ENCODE peak calls at places on chromosomes 2 and 18, in eight cellular contexts. X, N, B, F, L, U, Z and T are unnamed samples.

GRCh38 chr2:213104903-213105202 is 46.6 kb downstream of the IKZF2 start:
- DNase-seq in F (no peak), L (no peak), X (no peak), B (no peak), U (no peak), N (no peak), Z (no peak), T (no peak)

GRCh38 chr18:14976736-14977430 is 228.9 kb downstream of the ANKRD30B start:
- DNase-seq in B (no peak), F (no peak), N (no peak), L (peak; percentile 8), U (no peak), Z (no peak), X (no peak), T (no peak)

GRCh38 chr2:98394595-98395153 is 48.4 kb downstream of the CNGA3 start:
- DNase-seq in N (no peak), F (no peak), B (no peak), Z (no peak), U (no peak), L (no peak), X (no peak), T (no peak)

GRCh38 chr2:232610081-232610480 is 23.3 kb upstream of the EFHD1 start:
- DNase-seq in U (no peak), L (no peak), N (no peak), F (no peak), X (no peak), B (no peak), Z (no peak), T (no peak)

GRCh38 chr2:20578895-20579825 is 71.7 kb downstream of the HS1BP3 start:
- DNase-seq in F (peak; percentile 81), L (peak; percentile 99), N (peak; percentile 88), X (no peak), U (peak; percentile 85), Z (peak; percentile 64), B (peak; percentile 94), T (peak; percentile 92)

GRCh38 chr2:108220942-108221541 is 18.7 kb upstream of the SULT1C3 start:
- DNase-seq in F (no peak), Z (peak; percentile 39), B (no peak), N (peak; percentile 24), X (no peak), U (no peak), L (no peak), T (peak; percentile 49)

GRCh38 chr18:6428851-6429395 is 14.2 kb upstream of the L3MBTL4 start:
- DNase-seq in F (no peak), B (no peak), U (no peak), Z (no peak), L (no peak), X (no peak), N (no peak), T (no peak)

GRCh38 chr2:15181092-15181745 is 379.9 kb downstream of the NBAS start:
- DNase-seq in Z (no peak), X (no peak), L (no peak), B (no peak), U (no peak), N (no peak), F (no peak), T (no peak)

GRCh38 chr2:33491685-33492084 is 15.2 kb downstream of the RASGRP3 start:
- DNase-seq in F (no peak), L (peak; percentile 37), N (no peak), B (no peak), U (no peak), X (no peak), Z (no peak), T (no peak)

GRCh38 chr2:105376789-105377231 is 22.0 kb downstream of the FHL2 start:
- DNase-seq in F (no peak), U (no peak), B (no peak), L (peak; percentile 59), N (no peak), Z (no peak), X (no peak), T (no peak)

GRCh38 chr2:146669735-146670134 is 1175.1 kb upstream of the ACVR2A start:
- DNase-seq in B (no peak), N (no peak), Z (no peak), F (no peak), X (no peak), U (no peak), L (no peak), T (no peak)

GRCh38 chr2:230525682-230526081 is 109.7 kb downstream of the SP100 start:
- DNase-seq in N (no peak), U (no peak), B (no peak), Z (no peak), F (no peak), L (no peak), X (no peak), T (no peak)

DNA sequence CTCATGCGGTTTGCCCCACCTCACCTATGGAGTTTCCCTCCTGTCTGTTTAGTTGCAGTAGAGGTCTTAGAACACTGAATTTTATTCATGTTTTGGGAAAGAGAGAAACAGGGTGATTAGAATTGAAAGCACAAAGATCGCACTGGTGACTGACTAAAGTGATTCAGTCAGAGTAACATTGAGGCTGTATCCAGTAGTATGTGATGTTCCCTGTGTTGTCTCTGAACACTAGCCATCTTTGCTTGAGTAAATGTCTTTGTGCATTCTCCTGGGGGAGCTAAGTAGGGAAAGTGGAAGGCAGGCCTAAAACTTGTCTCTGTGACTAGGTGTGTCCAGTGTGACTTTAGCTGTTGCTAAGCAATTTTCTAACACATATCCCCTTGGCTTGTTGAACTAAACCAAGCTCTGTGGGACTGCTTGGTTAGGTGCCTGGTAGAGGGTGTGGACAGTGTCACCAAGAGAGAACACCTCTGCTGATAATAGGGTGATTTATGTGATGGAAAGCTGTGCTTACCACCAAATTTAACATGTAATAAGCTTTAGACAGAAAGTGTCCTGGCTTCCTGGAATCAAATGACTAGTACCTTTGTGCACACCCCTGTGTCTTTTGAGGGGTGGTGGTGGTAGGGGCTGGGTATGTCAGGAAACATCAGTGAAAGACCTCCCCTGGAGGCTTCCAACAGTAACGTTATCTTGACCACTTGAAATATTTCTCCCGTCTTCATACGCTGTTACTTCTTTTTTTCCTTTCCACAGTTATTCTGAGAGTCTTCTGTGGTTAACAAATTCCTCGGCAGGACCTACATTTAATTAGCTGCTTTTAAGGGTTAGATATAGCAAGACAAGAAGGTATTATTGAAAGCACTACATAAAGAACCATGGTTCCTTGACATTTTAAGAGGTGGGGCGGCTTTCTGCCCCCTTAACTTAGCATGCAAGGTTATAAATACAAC is 34.3 kb downstream of the UGP2 start:
- DNase-seq in F (no peak), B (no peak), L (peak; percentile 34), Z (no peak), X (no peak), N (no peak), U (no peak), T (no peak)
- H3K4me1 ChIP-seq in F (no peaks in the 10 kb centered on the region), B (peaks cover 17% of the 10 kb centered on the region), L (peaks cover 7% of the 10 kb centered on the region), Z (peaks cover 30% of the 10 kb centered on the region), X (peaks cover 6% of the 10 kb centered on the region), N (peaks cover 11% of the 10 kb centered on the region), U (peaks cover 1% of the 10 kb centered on the region), T (peaks cover 26% of the 10 kb centered on the region)

GRCh38 chr2:153408708-153409107 is 69.9 kb downstream of the RPRM start:
- DNase-seq in N (no peak), U (no peak), F (no peak), Z (no peak), L (no peak), B (no peak), X (no peak), T (no peak)
- H3K4me1 ChIP-seq in N (no peaks in the 10 kb centered on the region), U (no peaks in the 10 kb centered on the region), F (no peaks in the 10 kb centered on the region), Z (no peaks in the 10 kb centered on the region), L (peaks cover 2% of the 10 kb centered on the region), B (no peaks in the 10 kb centered on the region), X (peaks cover 7% of the 10 kb centered on the region), T (no peaks in the 10 kb centered on the region)

DNA sequence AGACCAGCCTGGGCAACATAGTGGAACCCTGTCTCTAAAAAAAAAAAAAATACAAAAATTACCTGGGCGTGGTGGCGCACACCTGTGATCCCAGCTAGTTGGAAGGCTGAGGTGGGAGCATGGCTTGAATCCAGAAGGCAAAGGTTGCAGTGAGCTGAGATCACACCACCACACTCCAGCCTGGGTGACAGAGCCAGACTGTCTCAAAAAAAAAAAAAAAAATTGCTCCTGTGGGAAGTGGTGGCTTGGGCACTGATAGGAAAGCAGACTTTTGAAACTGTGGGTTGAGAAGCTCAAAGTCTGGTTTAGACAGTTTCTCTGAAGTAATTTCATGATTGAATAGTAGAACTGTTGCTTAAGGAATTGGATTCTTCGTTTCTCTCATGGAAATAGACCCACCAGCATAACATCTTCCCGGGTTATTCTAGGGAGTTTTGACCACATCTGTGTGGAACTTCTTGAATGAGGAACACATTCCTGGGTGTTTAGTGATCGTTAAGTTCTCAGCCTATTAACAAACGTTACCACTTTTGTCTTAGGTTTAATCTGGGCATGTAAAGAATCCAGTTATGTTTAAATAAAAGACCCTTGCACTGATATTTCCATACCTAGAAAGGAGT is 33.5 kb downstream of the GRHL1 start:
- DNase-seq in U (no peak), Z (no peak), L (no peak), F (no peak), B (no peak), X (no peak), N (no peak), T (no peak)
- H3K4me1 ChIP-seq in U (peaks cover 3% of the 10 kb centered on the region), Z (peaks cover 11% of the 10 kb centered on the region), L (no peaks in the 10 kb centered on the region), F (no peaks in the 10 kb centered on the region), B (peaks cover 19% of the 10 kb centered on the region), X (no peaks in the 10 kb centered on the region), N (no peaks in the 10 kb centered on the region), T (no peaks in the 10 kb centered on the region)

GRCh38 chr2:184507254-184507653 is 91.1 kb upstream of the ZNF804A start:
- DNase-seq in Z (no peak), L (no peak), F (no peak), N (no peak), X (no peak), B (no peak), U (no peak), T (no peak)

GRCh38 chr2:184498936-184499335 is 99.4 kb upstream of the ZNF804A start:
- DNase-seq in Z (no peak), F (no peak), X (no peak), U (no peak), N (no peak), B (no peak), L (no peak), T (no peak)

DNA sequence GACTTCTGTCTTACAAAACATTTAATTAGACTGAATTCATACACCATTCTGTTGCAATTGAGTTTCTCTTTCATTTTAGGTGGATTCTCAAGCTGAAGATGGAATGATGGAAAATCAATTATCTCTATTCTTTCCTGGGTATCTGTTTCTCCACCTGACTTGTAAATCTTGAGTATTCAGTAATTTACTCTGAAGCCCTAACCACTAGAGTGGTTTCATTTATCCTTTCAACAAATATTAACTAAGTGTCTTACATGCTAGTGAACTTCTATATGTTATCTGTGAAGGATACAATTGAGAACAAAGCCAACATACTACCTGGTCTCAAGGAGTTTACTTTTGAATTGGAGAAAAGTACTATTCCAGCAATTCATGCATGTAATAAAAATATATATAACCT is 94.1 kb upstream of the ZNF804A start:
- DNase-seq in L (no peak), U (no peak), F (no peak), N (no peak), B (no peak), Z (no peak), X (no peak), T (no peak)
- H3K4me1 ChIP-seq in L (no peaks in the 10 kb centered on the region), U (no peaks in the 10 kb centered on the region), F (no peaks in the 10 kb centered on the region), N (no peaks in the 10 kb centered on the region), B (no peaks in the 10 kb centered on the region), Z (no peaks in the 10 kb centered on the region), X (no peaks in the 10 kb centered on the region), T (no peaks in the 10 kb centered on the region)